ENCODE peak calls at places on chromosomes 3 and 15, in six cellular contexts. I, H, P, Z, O and D are unnamed samples.

GRCh38 chr3:113912551-113913246 is 35.1 kb upstream of the ZDHHC23 start:
- DNase-seq in I (no peak), H (no peak), P (peak; percentile 47), Z (peak; percentile 87), O (peak; percentile 74), D (no peak)

GRCh38 chr3:45224824-45225464 is 1.1 kb downstream of the TMEM158 start:
- DNase-seq in I (peak; percentile 74), H (peak; percentile 89), P (peak; percentile 75), Z (peak; percentile 42), O (peak; percentile 29), D (peak; percentile 91)

GRCh38 chr15:36469567-36469966 is 109.9 kb upstream of the CDIN1 start:
- DNase-seq in I (no peak), H (no peak), P (no peak), Z (no peak), O (no peak), D (no peak)

GRCh38 chr3:111252795-111253194 is 181.2 kb downstream of the NECTIN3 start:
- DNase-seq in I (no peak), H (no peak), P (no peak), Z (no peak), O (peak; percentile 5), D (no peak)

GRCh38 chr3:31839144-31839917 is 141.7 kb downstream of the OSBPL10 start:
- DNase-seq in I (no peak), H (no peak), P (no peak), Z (no peak), O (no peak), D (no peak)

GRCh38 chr3:53939081-53939582 is 47.5 kb upstream of the SELENOK start:
- DNase-seq in I (no peak), H (no peak), P (no peak), Z (no peak), O (no peak), D (no peak)

GRCh38 chr3:72739521-72740466 is 108.5 kb downstream of the SHQ1 start:
- DNase-seq in I (no peak), H (no peak), P (peak; percentile 43), Z (no peak), O (no peak), D (no peak)

GRCh38 chr15:56042523-56042922 is 49.1 kb upstream of the NEDD4 start:
- DNase-seq in I (no peak), H (no peak), P (no peak), Z (no peak), O (no peak), D (no peak)

GRCh38 chr15:37199546-37199945 is 99.2 kb upstream of the MEIS2 start:
- DNase-seq in I (no peak), H (no peak), P (no peak), Z (no peak), O (no peak), D (no peak)

GRCh38 chr3:117814975-117815374 is 1105.4 kb downstream of the TUSC7 start:
- DNase-seq in I (no peak), H (no peak), P (no peak), Z (no peak), O (no peak), D (no peak)

GRCh38 chr3:160870327-160870726 is 114.3 kb downstream of the PPM1L start:
- DNase-seq in I (no peak), H (no peak), P (no peak), Z (no peak), O (no peak), D (no peak)

GRCh38 chr3:34859741-34860140 is 779.6 kb upstream of the ARPP21 start:
- DNase-seq in I (no peak), H (no peak), P (no peak), Z (no peak), O (no peak), D (no peak)

GRCh38 chr15:51281368-51281967 is 56.9 kb downstream of the CYP19A1 start:
- DNase-seq in I (peak; percentile 74), H (peak; percentile 87), P (peak; percentile 79), Z (peak; percentile 34), O (no peak), D (peak; percentile 73)

GRCh38 chr3:15471861-15472260 is 44.5 kb downstream of the EAF1 start:
- DNase-seq in I (no peak), H (no peak), P (no peak), Z (no peak), O (no peak), D (no peak)

GRCh38 chr3:87233805-87234204 is 6.7 kb downstream of the CHMP2B start:
- DNase-seq in I (no peak), H (no peak), P (no peak), Z (no peak), O (no peak), D (no peak)

GRCh38 chr15:100001405-100001804 is 268.2 kb upstream of the LYSMD4 start:
- DNase-seq in I (no peak), H (no peak), P (no peak), Z (no peak), O (no peak), D (peak; percentile 17)

GRCh38 chr15:99999282-100000070 is 266.2 kb upstream of the LYSMD4 start:
- DNase-seq in I (no peak), H (no peak), P (no peak), Z (no peak), O (no peak), D (peak; percentile 54)

GRCh38 chr15:99997112-99997651 is 263.9 kb upstream of the LYSMD4 start:
- DNase-seq in I (no peak), H (no peak), P (no peak), Z (no peak), O (no peak), D (peak; percentile 57)

GRCh38 chr15:99996667-99997066 is 263.4 kb upstream of the LYSMD4 start:
- DNase-seq in I (no peak), H (no peak), P (no peak), Z (no peak), O (no peak), D (no peak)

DNA sequence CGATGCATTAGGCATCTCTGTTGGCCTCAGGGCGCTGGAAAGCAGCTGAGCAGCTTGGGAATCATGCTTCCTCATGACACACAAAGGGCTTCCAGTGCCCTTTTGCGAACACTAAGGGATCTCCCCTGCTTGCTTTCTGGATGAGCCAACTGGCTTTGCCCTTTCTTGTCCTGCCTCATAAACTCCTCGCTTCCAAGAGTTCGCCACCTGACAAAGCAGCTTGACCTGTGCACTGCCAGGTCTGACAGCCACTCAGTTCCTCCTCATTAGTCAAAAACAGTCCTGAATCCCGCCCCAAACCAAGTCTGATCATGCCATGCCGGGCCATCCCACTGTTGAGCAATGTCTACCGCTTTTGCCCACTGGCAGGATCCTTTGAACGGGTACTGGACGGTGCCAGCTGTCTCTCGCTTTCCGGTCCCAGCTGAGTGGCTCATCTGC is 265.4 kb upstream of the LYSMD4 start:
- DNase-seq in I (no peak), H (no peak), P (no peak), Z (no peak), O (peak; percentile 84), D (peak; percentile 40)
- H3K27ac ChIP-seq in I (no peak overlapping the region), H (no peak overlapping the region), P (no peak overlapping the region), Z (no peak overlapping the region), O (peak overlapping the region; percentile 89), D (no peak overlapping the region)

GRCh38 chr15:77144492-77145070 is 73.7 kb upstream of the TSPAN3 start:
- DNase-seq in I (no peak), H (no peak), P (no peak), Z (no peak), O (no peak), D (no peak)

GRCh38 chr15:77144028-77144427 is 73.1 kb upstream of the TSPAN3 start:
- DNase-seq in I (no peak), H (no peak), P (no peak), Z (no peak), O (no peak), D (no peak)

GRCh38 chr15:77143191-77143590 is 72.3 kb upstream of the TSPAN3 start:
- DNase-seq in I (no peak), H (no peak), P (no peak), Z (no peak), O (no peak), D (no peak)

GRCh38 chr15:77145370-77145769 is 74.5 kb upstream of the TSPAN3 start:
- DNase-seq in I (no peak), H (no peak), P (no peak), Z (no peak), O (no peak), D (no peak)

GRCh38 chr15:77143606-77144005 is 72.7 kb upstream of the TSPAN3 start:
- DNase-seq in I (no peak), H (no peak), P (no peak), Z (no peak), O (no peak), D (no peak)
- H3K27ac ChIP-seq in I (peak overlapping the region; percentile 70), H (no peak overlapping the region), P (no peak overlapping the region), Z (no peak overlapping the region), O (no peak overlapping the region), D (peak overlapping the region; percentile 48)

GRCh38 chr3:173214576-173214975 is 73.5 kb upstream of the SPATA16 start:
- DNase-seq in I (no peak), H (no peak), P (no peak), Z (no peak), O (no peak), D (no peak)
- H3K27ac ChIP-seq in I (no peak overlapping the region), H (no peak overlapping the region), P (no peak overlapping the region), Z (no peak overlapping the region), O (no peak overlapping the region), D (no peak overlapping the region)

DNA sequence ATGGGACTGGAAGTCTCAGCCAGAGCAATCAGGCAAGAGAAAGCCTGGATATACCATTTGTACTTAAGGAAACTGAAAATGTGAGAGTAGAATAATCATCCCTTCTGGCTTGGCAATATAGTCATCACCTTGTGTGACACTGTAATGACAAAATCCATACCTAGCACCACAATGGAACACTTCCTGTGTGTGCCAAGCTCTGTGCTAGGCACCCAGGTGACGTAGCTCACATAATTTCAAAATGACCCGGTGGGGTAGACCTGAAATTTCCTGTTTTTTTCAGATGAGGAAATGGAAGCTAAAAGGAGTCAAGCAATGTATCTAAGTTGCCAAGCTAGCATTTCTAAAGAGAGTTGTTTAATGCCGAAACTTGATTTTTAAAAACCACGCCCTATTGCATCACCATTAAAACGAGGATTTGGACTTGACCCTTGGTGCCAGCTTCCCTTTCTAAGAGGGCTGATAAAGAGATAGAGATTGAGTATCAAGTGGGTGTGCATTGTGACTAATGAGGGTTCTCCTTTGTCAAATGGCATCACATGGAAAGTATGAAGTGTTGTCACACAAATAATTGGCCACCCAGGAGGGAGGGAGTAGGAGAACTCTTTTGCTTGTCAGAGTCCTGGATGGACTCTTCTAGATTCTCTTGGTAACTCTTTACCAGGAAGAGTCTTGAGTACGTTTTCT is 141.3 kb upstream of the PDZRN3 start:
- DNase-seq in I (no peak), H (no peak), P (no peak), Z (no peak), O (no peak), D (no peak)
- H3K27ac ChIP-seq in I (no peak overlapping the region), H (peak overlapping the region; percentile 67), P (no peak overlapping the region), Z (no peak overlapping the region), O (no peak overlapping the region), D (peak overlapping the region; percentile 55)